ENCODE peak calls at places on chromosome 16, in seven cellular contexts. E is heart left ventricle, C is HCT116, T is endodermal cell, R is adrenal gland, P is upper lobe of right lung, B is keratinocyte. W is an unnamed sample. For H3K4me1 and H3K36me3, the result is how much of the 10 kb centered on the place peaks cover.

GRCh38 chr16:85676466-85676865 is 12.3 kb downstream of the GINS2 start:
- DNase-seq in E (no peak), C (no peak), T (no peak), R (no peak), P (no peak), B (no peak), W (no peak)

GRCh38 chr16:77961811-77962210 is 60.5 kb upstream of the CLEC3A start:
- DNase-seq in E (no peak), C (no peak), T (no peak), R (no peak), P (no peak), B (no peak), W (no peak)

GRCh38 chr16:53089434-53090270 is 34.9 kb downstream of the CHD9 start:
- DNase-seq in E (peak), C (no peak), T (no peak), R (no peak), P (no peak), B (no peak), W (peak)

GRCh38 chr16:5062051-5062450 is 3.7 kb downstream of the C16orf89 start:
- DNase-seq in E (no peak), C (no peak), T (no peak), R (no peak), P (peak), B (no peak), W (no peak)

GRCh38 chr16:4057439-4057877 is 58.8 kb downstream of the ADCY9 start:
- DNase-seq in E (no peak), C (no peak), T (no peak), R (no peak), P (no peak), B (no peak), W (no peak)

GRCh38 chr16:70736454-70737376 is 50.9 kb upstream of the MTSS2 start:
- DNase-seq in E (no peak), C (no peak), T (peak), R (no peak), P (no peak), B (no peak), W (no peak)

GRCh38 chr16:81003610-81004460 is 2.9 kb downstream of the CMC2 start:
- DNase-seq in E (no peak), C (no peak), T (no peak), R (no peak), P (no peak), B (no peak), W (no peak)

GRCh38 chr16:27432600-27432957 is 30.6 kb downstream of the IL21R start:
- DNase-seq in E (no peak), C (no peak), T (no peak), R (peak), P (no peak), B (peak), W (no peak)

GRCh38 chr16:4537376-4538066 is 1.1 kb downstream of the CDIP1 start:
- DNase-seq in E (peak), C (no peak), T (peak), R (peak), P (no peak), B (no peak), W (no peak)

GRCh38 chr16:52545544-52546262 is 1.2 kb downstream of the TOX3 start:
- DNase-seq in E (no peak), C (no peak), T (peak), R (no peak), P (no peak), B (no peak), W (no peak)

GRCh38 chr16:89442588-89442987 is 47.8 kb downstream of the ANKRD11 start:
- DNase-seq in E (no peak), C (no peak), T (no peak), R (no peak), P (no peak), B (no peak), W (no peak)
- H3K27ac ChIP-seq in E (no peak), C (peak), T (peak), R (peak), P (peak), B (peak), W (peak)

DNA sequence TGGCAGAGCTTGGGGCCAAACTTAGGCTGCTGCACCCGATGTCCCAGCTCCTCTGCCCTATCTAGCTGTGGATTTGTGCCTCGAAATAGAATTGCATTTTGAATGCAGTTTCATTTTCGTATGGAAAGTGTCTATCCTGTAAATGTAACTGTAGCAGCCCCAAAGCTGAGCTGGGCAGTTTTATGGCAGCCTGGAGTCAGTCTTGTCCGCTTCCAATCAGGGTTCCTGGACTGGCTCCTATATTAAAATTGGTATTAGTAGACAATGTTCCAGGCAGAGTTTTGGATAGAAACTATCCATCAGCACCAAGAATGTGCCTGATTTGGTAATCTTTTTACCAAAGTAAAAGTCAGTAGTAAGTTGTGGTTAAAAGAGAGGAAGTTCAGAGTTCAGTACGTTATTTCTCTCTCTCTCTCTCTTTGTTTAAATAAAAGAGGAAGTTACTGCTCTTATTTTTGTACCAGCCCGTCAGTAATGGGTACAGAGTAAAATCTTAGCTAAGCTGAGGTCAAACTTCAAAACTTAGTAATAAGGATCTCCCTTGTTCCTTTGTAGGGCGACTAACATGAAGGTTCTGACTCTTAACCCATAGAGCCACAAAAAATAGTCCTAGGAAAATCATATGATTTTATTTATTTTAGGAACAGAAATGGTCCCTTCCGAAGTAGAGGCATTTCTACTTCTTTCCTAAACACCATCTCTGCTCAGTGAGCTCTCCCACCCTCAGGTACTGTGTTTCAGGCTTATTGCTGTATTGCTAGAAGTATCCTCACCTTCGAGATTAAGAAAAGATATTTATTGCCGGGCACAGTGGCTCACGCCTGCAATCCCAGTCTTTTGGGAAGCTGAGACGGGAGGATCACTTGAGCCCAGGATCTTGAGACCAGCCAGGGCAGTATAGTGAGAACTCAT is 28.0 kb downstream of the PRKCB start:
- DNase-seq in E (no peak), C (no peak), T (no peak), R (no peak), P (no peak), B (no peak), W (no peak)
- H3K4me1 ChIP-seq in E (under half), C (under half), T (under half), R (under half), P (under half), B (under half), W (under half)

GRCh38 chr16:10681310-10682308 is 13.1 kb downstream of the TEKT5 start:
- DNase-seq in E (no peak), C (no peak), T (no peak), R (no peak), P (peak), B (no peak), W (no peak)

GRCh38 chr16:10682604-10683003 is 12.1 kb downstream of the TEKT5 start:
- DNase-seq in E (no peak), C (no peak), T (no peak), R (no peak), P (no peak), B (no peak), W (no peak)

GRCh38 chr16:10683160-10683559 is 11.6 kb downstream of the TEKT5 start:
- DNase-seq in E (no peak), C (no peak), T (peak), R (no peak), P (peak), B (no peak), W (no peak)

GRCh38 chr16:10685709-10686108 is 9.0 kb downstream of the TEKT5 start:
- DNase-seq in E (no peak), C (no peak), T (no peak), R (no peak), P (no peak), B (no peak), W (no peak)

DNA sequence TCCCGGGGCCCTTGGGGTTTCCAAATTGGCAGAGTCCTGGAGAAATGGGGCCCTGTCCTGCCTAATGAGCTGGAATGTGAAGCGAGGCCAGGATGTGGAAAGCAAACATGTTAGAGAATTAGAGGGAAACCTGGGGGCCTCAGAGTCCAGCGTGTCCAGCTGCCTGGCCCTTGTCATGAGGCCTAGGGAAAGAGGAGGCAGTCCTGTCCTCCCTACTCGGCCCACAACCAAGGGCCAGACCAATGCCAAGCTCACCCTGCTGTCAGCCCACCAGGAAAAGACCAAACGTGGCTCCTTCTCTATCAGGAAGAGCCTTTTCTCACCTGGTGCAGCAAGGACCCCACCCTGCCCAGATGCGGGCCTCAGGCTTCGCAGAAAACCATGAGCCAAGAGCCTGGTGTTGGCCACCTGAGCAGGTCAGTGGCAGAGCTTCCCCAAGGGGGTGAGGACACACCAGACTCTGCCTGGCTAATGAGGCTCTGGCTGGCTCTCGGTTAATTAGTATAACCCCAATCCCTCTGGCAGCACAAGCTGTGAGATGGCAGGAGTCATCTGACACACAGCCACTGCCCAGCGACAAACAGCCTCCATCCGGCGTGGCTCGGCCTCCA is 10.1 kb downstream of the TEKT5 start:
- DNase-seq in E (no peak), C (no peak), T (no peak), R (no peak), P (peak), B (no peak), W (no peak)
- H3K36me3 ChIP-seq in E (under half), C (under half), T (under half), R (under half), P (under half), B (under half), W (under half)

DNA sequence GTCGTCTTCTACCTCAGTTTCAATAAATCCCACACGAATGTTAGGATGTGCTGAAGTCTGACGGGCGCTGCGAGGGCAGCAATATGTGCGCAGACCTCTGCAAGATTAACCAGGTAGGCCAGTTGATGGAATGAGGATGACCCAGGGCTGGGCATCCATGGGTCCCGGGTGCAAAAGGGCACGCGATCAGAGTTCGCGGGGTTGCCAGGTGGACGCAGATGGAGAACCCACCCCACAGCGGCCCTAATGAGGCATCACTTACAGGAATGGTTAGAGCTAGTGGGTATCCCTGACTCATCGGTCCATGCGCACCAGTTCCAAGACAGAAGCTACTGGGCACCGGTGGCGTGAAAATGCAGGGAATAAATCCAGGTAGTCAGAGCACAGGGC is 2116.0 kb downstream of the TP53TG3F start:
- DNase-seq in E (no peak), C (no peak), T (no peak), R (no peak), P (no peak), B (no peak), W (no peak)
- H3K27ac ChIP-seq in E (no peak), C (no peak), T (no peak), R (no peak), P (no peak), B (no peak), W (no peak)

GRCh38 chr16:12617401-12617819 is 186.3 kb downstream of the CPPED1 start:
- DNase-seq in E (no peak), C (no peak), T (no peak), R (no peak), P (no peak), B (no peak), W (no peak)
- H3K4me1 ChIP-seq in E (under half), C (under half), T (under half), R (under half), P (under half), B (under half), W (under half)

DNA sequence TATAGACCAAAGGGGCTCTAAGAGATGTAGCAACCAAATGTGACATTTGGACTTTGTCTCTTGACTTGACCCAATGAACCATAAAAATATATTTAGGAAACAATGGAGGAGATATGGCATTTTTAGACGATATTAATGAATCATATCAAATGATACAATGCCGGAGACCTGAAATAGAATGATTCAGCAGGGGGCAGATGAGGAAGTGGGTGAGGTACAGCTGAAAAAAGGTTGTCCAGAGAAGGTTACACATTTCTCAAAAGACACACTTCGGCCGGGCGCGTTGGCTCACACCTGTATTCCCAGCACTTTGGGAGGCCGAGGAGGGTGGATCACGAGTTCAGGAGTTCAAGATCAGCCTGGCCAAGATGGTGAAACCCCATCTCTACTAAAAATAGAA is 16.5 kb upstream of the SNN start:
- DNase-seq in E (no peak), C (no peak), T (no peak), R (no peak), P (no peak), B (no peak), W (no peak)
- H3K36me3 ChIP-seq in E (under half), C (under half), T (under half), R (under half), P (under half), B (under half), W (under half)

DNA sequence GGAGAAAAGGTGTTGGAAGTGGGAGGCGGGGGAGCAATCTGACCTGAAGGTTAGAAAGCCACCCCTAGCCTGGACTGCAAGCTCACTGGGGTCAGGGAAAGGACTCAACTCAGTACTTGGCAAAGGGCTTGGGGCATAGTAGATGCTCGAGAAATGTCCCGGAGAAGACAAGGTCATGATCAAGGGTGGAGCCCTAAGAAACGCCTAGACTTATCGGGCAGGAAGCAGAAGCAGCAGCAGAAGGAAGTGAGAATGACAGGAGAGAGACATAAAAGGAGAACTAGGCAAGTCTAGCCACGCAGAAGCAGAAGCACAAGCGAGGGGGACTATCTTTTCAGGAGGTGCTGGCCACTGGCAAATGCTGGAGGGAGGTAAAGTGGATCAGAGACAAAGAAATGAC is 10.2 kb downstream of the COTL1 start:
- DNase-seq in E (no peak), C (no peak), T (no peak), R (no peak), P (no peak), B (no peak), W (no peak)
- H3K27ac ChIP-seq in E (no peak), C (no peak), T (no peak), R (peak), P (peak), B (no peak), W (no peak)

DNA sequence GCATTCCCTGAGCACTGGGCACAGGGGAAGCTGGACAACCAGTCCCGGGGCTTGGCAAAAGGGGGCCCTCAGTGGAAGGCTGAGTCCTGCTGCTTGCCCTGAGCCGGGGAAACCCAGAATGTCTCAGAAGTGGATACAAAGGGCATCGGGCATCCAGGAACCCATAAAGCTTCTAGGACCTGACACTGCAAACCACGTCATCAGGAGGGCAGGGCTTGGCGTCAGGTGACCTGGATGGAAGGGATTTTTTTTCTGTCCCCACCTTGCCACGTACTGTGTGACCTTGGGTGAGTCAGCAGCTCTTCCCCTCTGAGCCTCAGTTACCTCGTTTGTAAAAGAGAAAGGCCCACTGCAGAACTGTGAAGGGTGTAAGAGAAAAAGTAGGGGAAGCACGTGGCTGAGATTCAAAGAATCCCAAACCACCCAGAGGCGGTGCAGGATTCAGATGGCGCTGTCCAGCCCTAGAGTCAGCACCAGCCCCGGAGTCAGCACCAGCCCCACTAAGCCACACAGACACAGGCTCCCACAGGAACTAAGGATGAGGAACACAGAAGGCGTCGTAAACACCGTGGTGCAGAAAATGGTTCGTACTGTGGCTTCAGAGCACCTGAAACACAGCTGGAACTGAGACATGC is 53.7 kb downstream of the C16orf95 start:
- DNase-seq in E (no peak), C (peak), T (no peak), R (no peak), P (peak), B (no peak), W (no peak)
- H3K4me1 ChIP-seq in E (under half), C (under half), T (under half), R (under half), P (under half), B (under half), W (under half)

W was measured in uterus.